ENCODE peak calls at places on chromosome 5, in ten cellular contexts. O, V, H, N, Q, P, E, Z, W and X are unnamed samples.

GRCh38 chr5:172931001-172931536 is 28.2 kb upstream of the RPL26L1 start:
- DNase-seq in O (peak), V (no peak), H (no peak), N (no peak), Q (no peak), P (no peak), E (no peak), Z (peak), W (no peak), X (no peak)

GRCh38 chr5:34666392-34667080 is 10.4 kb downstream of the RAI14 start:
- DNase-seq in O (no peak), V (no peak), H (no peak), N (no peak), Q (no peak), P (no peak), E (no peak), Z (no peak), W (no peak), X (no peak)

GRCh38 chr5:76930083-76930482 is 22.8 kb upstream of the CRHBP start:
- DNase-seq in O (no peak), V (no peak), H (no peak), N (no peak), Q (no peak), P (no peak), E (no peak), Z (no peak), W (no peak), X (no peak)

GRCh38 chr5:174520420-174521396 is 203.7 kb upstream of the MSX2 start:
- DNase-seq in O (peak), V (no peak), H (no peak), N (peak), Q (no peak), P (no peak), E (no peak), Z (no peak), W (no peak), X (no peak)

GRCh38 chr5:353599-354580 is 32.4 kb downstream of the AHRR start:
- DNase-seq in O (no peak), V (no peak), H (no peak), N (no peak), Q (peak), P (no peak), E (no peak), Z (peak), W (no peak), X (no peak)

GRCh38 chr5:156527611-156528010 is 200.6 kb downstream of the SGCD start:
- DNase-seq in O (no peak), V (no peak), H (no peak), N (no peak), Q (no peak), P (no peak), E (no peak), Z (no peak), W (no peak), X (no peak)

GRCh38 chr5:14142202-14142855 is 813 bp upstream of the TRIO start:
- DNase-seq in O (no peak), V (no peak), H (no peak), N (no peak), Q (no peak), P (no peak), E (no peak), Z (no peak), W (no peak), X (no peak)

GRCh38 chr5:125227333-125228075 is 481.1 kb upstream of the ZNF608 start:
- DNase-seq in O (peak), V (no peak), H (no peak), N (peak), Q (no peak), P (no peak), E (peak), Z (no peak), W (no peak), X (no peak)

GRCh38 chr5:170861295-170861854 is 443 bp upstream of the RANBP17 start:
- DNase-seq in O (no peak), V (no peak), H (no peak), N (no peak), Q (no peak), P (no peak), E (peak), Z (no peak), W (no peak), X (peak)

GRCh38 chr5:88503065-88503394 is 234.4 kb upstream of the TMEM161B start:
- DNase-seq in O (peak), V (no peak), H (no peak), N (no peak), Q (no peak), P (no peak), E (no peak), Z (no peak), W (no peak), X (no peak)

GRCh38 chr5:74127377-74128338 is 501.7 kb downstream of the ARHGEF28 start:
- DNase-seq in O (peak), V (no peak), H (no peak), N (no peak), Q (no peak), P (no peak), E (no peak), Z (no peak), W (no peak), X (no peak)

GRCh38 chr5:164097747-164098146 is 592.3 kb downstream of the MAT2B start:
- DNase-seq in O (peak), V (no peak), H (no peak), N (no peak), Q (no peak), P (no peak), E (no peak), Z (no peak), W (no peak), X (no peak)

GRCh38 chr5:131104169-131104775 is 60.8 kb downstream of the HINT1 start:
- DNase-seq in O (no peak), V (no peak), H (no peak), N (no peak), Q (no peak), P (no peak), E (no peak), Z (no peak), W (no peak), X (no peak)

GRCh38 chr5:57895766-57896165 is 413.2 kb upstream of the ACTBL2 start:
- DNase-seq in O (peak), V (no peak), H (no peak), N (no peak), Q (no peak), P (no peak), E (no peak), Z (no peak), W (no peak), X (no peak)

GRCh38 chr5:102583663-102584062 is 84.9 kb upstream of the SLCO6A1 start:
- DNase-seq in O (peak), V (no peak), H (no peak), N (no peak), Q (no peak), P (no peak), E (no peak), Z (no peak), W (peak), X (no peak)

GRCh38 chr5:77218263-77218662 is 7.8 kb downstream of the PDE8B start:
- DNase-seq in O (no peak), V (no peak), H (no peak), N (no peak), Q (no peak), P (no peak), E (no peak), Z (no peak), W (no peak), X (no peak)

GRCh38 chr5:39498247-39498952 is 73.6 kb upstream of the DAB2 start:
- DNase-seq in O (peak), V (no peak), H (no peak), N (no peak), Q (no peak), P (no peak), E (no peak), Z (no peak), W (no peak), X (no peak)

GRCh38 chr5:27523629-27524028 is 485.2 kb upstream of the CDH9 start:
- DNase-seq in O (no peak), V (no peak), H (no peak), N (no peak), Q (peak), P (no peak), E (no peak), Z (no peak), W (no peak), X (peak)

GRCh38 chr5:109830955-109831502 is 141.3 kb downstream of the MAN2A1 start:
- DNase-seq in O (peak), V (no peak), H (no peak), N (no peak), Q (no peak), P (no peak), E (no peak), Z (no peak), W (no peak), X (no peak)

GRCh38 chr5:158967566-158967965 is 132.2 kb downstream of the EBF1 start:
- DNase-seq in O (peak), V (no peak), H (no peak), N (no peak), Q (no peak), P (no peak), E (no peak), Z (no peak), W (no peak), X (no peak)

GRCh38 chr5:159582756-159583523 is 252.7 kb upstream of the IL12B start:
- DNase-seq in O (peak), V (no peak), H (no peak), N (no peak), Q (no peak), P (no peak), E (no peak), Z (no peak), W (no peak), X (no peak)

GRCh38 chr5:41524174-41524573 is 13.8 kb upstream of the PLCXD3 start:
- DNase-seq in O (no peak), V (no peak), H (no peak), N (peak), Q (no peak), P (no peak), E (no peak), Z (no peak), W (no peak), X (no peak)

GRCh38 chr5:93570294-93571110 is 10.5 kb downstream of the NR2F1-AS1 start:
- DNase-seq in O (peak), V (no peak), H (peak), N (peak), Q (no peak), P (no peak), E (no peak), Z (no peak), W (no peak), X (peak)

GRCh38 chr5:148768801-148769415 is 57.5 kb upstream of the ADRB2 start:
- DNase-seq in O (no peak), V (no peak), H (no peak), N (no peak), Q (no peak), P (no peak), E (no peak), Z (no peak), W (no peak), X (no peak)

GRCh38 chr5:53291047-53291446 is 181.5 kb upstream of the MOCS2 start:
- DNase-seq in O (no peak), V (no peak), H (no peak), N (no peak), Q (no peak), P (no peak), E (no peak), Z (no peak), W (no peak), X (no peak)

GRCh38 chr5:148934895-148935400 is 108.5 kb downstream of the ADRB2 start:
- DNase-seq in O (no peak), V (no peak), H (no peak), N (no peak), Q (no peak), P (no peak), E (no peak), Z (no peak), W (no peak), X (no peak)

GRCh38 chr5:180630426-180630825 is 19.0 kb downstream of the FLT4 start:
- DNase-seq in O (no peak), V (no peak), H (no peak), N (no peak), Q (peak), P (no peak), E (peak), Z (no peak), W (no peak), X (no peak)

GRCh38 chr5:180632768-180633167 is 16.6 kb downstream of the FLT4 start:
- DNase-seq in O (no peak), V (no peak), H (no peak), N (no peak), Q (peak), P (peak), E (peak), Z (no peak), W (no peak), X (peak)

GRCh38 chr5:180633283-180634177 is 15.9 kb downstream of the FLT4 start:
- DNase-seq in O (no peak), V (no peak), H (no peak), N (no peak), Q (peak), P (peak), E (peak), Z (no peak), W (no peak), X (peak)

GRCh38 chr5:180629703-180630382 is 19.6 kb downstream of the FLT4 start:
- DNase-seq in O (no peak), V (no peak), H (no peak), N (no peak), Q (peak), P (no peak), E (peak), Z (no peak), W (no peak), X (no peak)

DNA sequence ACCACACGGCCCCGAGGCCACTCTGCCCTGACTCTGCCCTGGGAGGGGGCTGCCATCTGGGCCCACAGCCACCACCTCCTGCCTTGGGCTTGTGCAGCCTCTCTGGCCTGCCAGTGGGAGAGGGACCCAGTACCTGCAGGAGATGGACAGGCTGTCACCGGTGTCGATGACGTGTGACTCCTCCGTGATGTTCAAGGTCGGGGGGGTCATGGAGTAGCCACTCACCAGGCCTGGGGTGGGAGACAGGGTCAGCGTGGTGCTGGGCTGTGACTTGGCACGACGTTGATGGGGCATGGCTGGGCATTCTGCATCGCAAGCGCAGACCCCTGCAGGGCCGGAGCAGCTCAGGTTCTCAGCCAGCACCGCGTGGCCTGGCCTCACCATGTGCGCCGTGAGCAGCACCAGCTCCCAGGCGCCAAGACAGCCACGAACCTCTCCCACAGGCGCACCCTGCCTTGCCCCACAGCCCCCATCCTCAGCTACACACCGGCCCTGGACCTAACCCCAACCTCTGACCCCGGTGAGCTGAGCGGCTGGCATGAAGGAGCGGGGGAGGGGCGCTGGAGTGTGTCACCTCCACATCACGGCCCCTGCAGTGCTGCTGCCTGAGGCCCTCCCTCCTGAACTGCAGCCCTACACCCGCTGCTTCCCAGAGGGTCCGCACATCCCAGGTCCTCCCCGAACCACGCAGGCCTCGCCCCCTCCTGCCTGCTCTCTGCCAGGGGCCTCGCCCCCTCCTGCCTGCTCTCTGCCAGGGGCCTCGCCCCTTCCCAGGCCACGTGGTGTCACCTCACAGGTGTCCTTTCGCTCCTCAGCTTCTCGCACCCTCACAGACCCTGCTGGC is 17.6 kb downstream of the FLT4 start:
- DNase-seq in O (no peak), V (no peak), H (no peak), N (peak), Q (peak), P (no peak), E (peak), Z (no peak), W (no peak), X (peak)
- TF ChIP-seq CTCF in O (no peak), V (no peak), H (no peak), N (no peak), Q (no peak), P (no peak), E (no peak), Z (no peak), W (no peak), X (no peak)

DNA sequence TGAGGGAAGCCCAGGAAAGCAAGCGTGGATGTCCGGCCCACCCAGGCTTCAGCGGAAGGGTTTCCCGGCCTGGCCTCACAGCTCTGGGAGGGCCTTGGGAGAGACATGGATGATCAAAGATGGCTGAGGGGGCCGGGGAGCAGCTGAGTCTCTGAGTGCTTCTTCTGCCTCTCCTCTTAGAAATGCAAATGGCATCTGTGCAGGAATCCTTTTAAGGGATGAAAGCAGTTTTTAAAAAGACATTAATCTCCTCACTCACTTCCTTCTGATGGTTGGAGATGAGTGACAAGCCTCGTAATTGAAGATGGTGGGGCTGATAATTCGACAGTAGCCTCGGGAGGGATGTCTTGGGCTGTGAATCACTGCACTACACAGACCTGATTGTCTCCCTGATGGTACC is 24.3 kb upstream of the PITX1 start:
- DNase-seq in O (no peak), V (no peak), H (no peak), N (no peak), Q (no peak), P (no peak), E (no peak), Z (no peak), W (no peak), X (peak)
- TF ChIP-seq CTCF in O (no peak), V (no peak), H (no peak), N (no peak), Q (no peak), P (no peak), E (no peak), Z (no peak), W (no peak), X (no peak)

DNA sequence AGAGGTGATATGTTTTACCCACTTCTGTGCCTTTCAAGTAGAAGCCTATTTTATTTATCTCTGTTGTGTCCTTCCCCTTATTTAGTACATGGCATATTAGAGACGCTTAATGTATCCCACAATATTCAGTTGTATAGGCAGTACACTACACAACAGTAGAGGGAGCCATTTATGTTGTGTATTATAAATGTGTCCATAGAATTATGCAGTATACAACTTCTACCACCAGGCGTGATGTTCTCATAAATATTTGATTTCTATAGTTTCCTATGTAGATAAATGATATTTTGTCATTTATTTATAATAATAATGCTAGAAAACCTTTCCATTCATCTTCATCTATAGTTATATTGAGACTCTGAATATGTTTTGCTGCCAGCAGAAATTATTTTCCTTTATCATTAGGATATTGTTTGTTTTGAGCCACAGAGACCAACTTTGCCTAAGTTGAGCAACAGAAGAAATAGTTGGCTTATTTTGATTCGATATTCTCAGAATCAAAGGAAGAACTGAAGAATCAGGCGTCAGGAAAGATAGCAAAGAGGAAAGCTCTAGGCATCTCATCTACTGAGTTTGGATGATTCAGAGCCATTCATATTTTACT is 81.7 kb downstream of the ADAMTS19 start:
- DNase-seq in O (peak), V (no peak), H (no peak), N (no peak), Q (no peak), P (no peak), E (no peak), Z (no peak), W (no peak), X (no peak)
- TF ChIP-seq CTCF in O (peak), V (no peak), H (no peak), N (peak), Q (no peak), P (no peak), E (no peak), Z (no peak), W (no peak), X (no peak)

GRCh38 chr5:78760411-78761169 is 112.0 kb upstream of the LHFPL2 start:
- DNase-seq in O (no peak), V (no peak), H (no peak), N (no peak), Q (no peak), P (no peak), E (no peak), Z (no peak), W (peak), X (no peak)
- TF ChIP-seq CTCF in O (peak), V (no peak), H (peak), N (no peak), Q (no peak), P (no peak), E (no peak), Z (no peak), W (no peak), X (no peak)

DNA sequence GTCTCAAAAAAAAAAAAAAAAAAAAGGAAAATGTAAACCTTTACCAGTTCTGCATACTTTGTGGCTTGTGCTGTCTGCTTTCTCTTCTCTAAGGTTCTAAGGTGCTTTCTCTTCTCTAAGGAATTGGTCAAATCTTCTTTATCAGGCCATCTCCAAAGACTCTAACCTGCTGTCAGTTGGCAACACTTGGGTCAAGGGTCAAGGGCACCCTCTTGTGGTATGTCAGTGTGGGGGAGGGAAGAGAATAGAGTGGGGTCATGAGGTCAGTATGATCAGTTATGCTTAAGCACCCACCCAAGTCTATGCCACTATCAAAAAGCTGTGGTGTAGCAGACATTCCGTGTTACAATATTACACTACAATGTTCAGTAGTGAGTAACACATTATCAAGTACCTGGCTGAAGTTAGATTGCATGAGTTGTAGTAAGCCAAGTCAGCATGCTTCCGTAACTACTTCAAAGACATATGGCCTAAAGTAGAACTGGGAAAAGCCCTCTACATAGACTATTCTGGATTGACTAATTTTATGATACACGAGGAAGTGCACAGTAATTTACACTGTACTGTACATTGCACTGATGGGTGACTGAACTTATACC is 25.0 kb upstream of the CCL28 start:
- DNase-seq in O (no peak), V (no peak), H (no peak), N (no peak), Q (no peak), P (no peak), E (no peak), Z (no peak), W (no peak), X (no peak)
- TF ChIP-seq CTCF in O (no peak), V (no peak), H (no peak), N (no peak), Q (no peak), P (no peak), E (no peak), Z (no peak), W (no peak), X (no peak)

DNA sequence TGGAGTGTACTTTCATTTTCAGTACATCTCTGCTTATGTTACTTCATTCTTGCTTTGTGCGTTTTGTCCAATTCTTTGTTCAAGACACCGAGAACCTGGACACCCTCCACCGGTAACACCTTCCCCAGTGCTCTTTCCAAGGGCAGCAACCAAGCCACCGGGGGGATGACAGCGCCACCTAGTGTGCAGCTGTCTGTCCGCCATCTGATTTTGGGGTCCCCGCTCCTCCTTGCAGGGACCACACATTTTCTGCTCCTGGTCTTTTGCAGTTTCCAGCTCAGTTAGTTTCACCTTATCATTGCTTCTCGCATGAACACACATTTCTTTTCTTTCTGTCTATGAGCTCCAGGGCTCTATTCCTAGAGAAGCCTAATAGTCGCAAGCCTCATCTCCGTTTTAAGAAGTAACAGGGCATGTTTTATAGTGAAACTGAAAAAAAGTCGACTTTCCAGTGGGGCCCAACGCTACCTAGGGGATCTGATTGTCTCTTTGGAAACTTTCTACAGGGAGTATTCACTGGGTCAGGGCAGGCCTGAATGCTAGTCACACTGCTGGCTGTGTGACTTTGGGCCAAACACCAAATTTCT is 152.1 kb downstream of the FSTL4 start:
- DNase-seq in O (no peak), V (peak), H (peak), N (peak), Q (no peak), P (no peak), E (no peak), Z (no peak), W (peak), X (no peak)
- TF ChIP-seq CTCF in O (peak), V (peak), H (peak), N (peak), Q (peak), P (no peak), E (peak), Z (peak), W (peak), X (peak)